ENCODE peak calls at places on chromosomes 6 and 20, in six cellular contexts. One of them, this sample, is unnamed. For H3K4me1, the result is how much of the 10 kb centered on the place peaks cover.

GRCh38 chr6:47358440-47359225 is 48.9 kb upstream of the TNFRSF21 start:
- DNase-seq in HepG2: no peak
- DNase-seq in gastrocnemius medialis: no peak
- DNase-seq in uterus: no peak
- DNase-seq in A549: no peak
- DNase-seq in IMR-90: no peak
- DNase-seq in this sample: no peak

GRCh38 chr20:20073851-20074252 is 21.5 kb downstream of the CFAP61 start:
- DNase-seq in IMR-90: no peak
- DNase-seq in A549: no peak
- DNase-seq in uterus: no peak
- DNase-seq in HepG2: no peak
- DNase-seq in gastrocnemius medialis: peak
- DNase-seq in this sample: no peak

GRCh38 chr6:68654134-68654533 is 19.1 kb downstream of the ADGRB3 start:
- DNase-seq in uterus: no peak
- DNase-seq in HepG2: no peak
- DNase-seq in A549: no peak
- DNase-seq in gastrocnemius medialis: no peak
- DNase-seq in IMR-90: no peak
- DNase-seq in this sample: no peak

GRCh38 chr6:624979-625378 is 31.9 kb downstream of the HUS1B start:
- DNase-seq in A549: no peak
- DNase-seq in IMR-90: peak
- DNase-seq in gastrocnemius medialis: no peak
- DNase-seq in uterus: no peak
- DNase-seq in HepG2: no peak
- DNase-seq in this sample: no peak

GRCh38 chr6:161134550-161135298 is 139.1 kb downstream of the AGPAT4 start:
- DNase-seq in IMR-90: no peak
- DNase-seq in A549: no peak
- DNase-seq in HepG2: no peak
- DNase-seq in gastrocnemius medialis: no peak
- DNase-seq in uterus: no peak
- DNase-seq in this sample: no peak

GRCh38 chr20:419556-420168 is 11.6 kb downstream of the RBCK1 start:
- DNase-seq in gastrocnemius medialis: no peak
- DNase-seq in IMR-90: no peak
- DNase-seq in uterus: no peak
- DNase-seq in A549: no peak
- DNase-seq in HepG2: no peak
- DNase-seq in this sample: peak

GRCh38 chr6:128208851-128209580 is 308.2 kb upstream of the THEMIS start:
- DNase-seq in IMR-90: peak
- DNase-seq in uterus: no peak
- DNase-seq in HepG2: peak
- DNase-seq in A549: no peak
- DNase-seq in gastrocnemius medialis: no peak
- DNase-seq in this sample: no peak

GRCh38 chr20:56166781-56167465 is 81.6 kb upstream of the MC3R start:
- DNase-seq in gastrocnemius medialis: no peak
- DNase-seq in A549: no peak
- DNase-seq in HepG2: no peak
- DNase-seq in IMR-90: no peak
- DNase-seq in uterus: no peak
- DNase-seq in this sample: no peak

GRCh38 chr20:19692685-19693119 is 65.4 kb upstream of the RIN2 start:
- DNase-seq in uterus: peak
- DNase-seq in IMR-90: peak
- DNase-seq in A549: peak
- DNase-seq in HepG2: peak
- DNase-seq in gastrocnemius medialis: no peak
- DNase-seq in this sample: peak

GRCh38 chr6:12637960-12638641 is 78.5 kb upstream of the PHACTR1 start:
- DNase-seq in HepG2: peak
- DNase-seq in IMR-90: peak
- DNase-seq in uterus: no peak
- DNase-seq in gastrocnemius medialis: no peak
- DNase-seq in A549: peak
- DNase-seq in this sample: peak

GRCh38 chr6:12941422-12941821 is 224.9 kb downstream of the PHACTR1 start:
- DNase-seq in gastrocnemius medialis: no peak
- DNase-seq in uterus: no peak
- DNase-seq in A549: no peak
- DNase-seq in HepG2: no peak
- DNase-seq in IMR-90: no peak
- DNase-seq in this sample: no peak

GRCh38 chr6:11333292-11333849 is 100.9 kb upstream of the NEDD9 start:
- DNase-seq in IMR-90: no peak
- DNase-seq in gastrocnemius medialis: no peak
- DNase-seq in HepG2: no peak
- DNase-seq in uterus: no peak
- DNase-seq in A549: no peak
- DNase-seq in this sample: no peak

GRCh38 chr20:2006452-2007381 is 12.9 kb upstream of the PDYN start:
- DNase-seq in uterus: no peak
- DNase-seq in gastrocnemius medialis: no peak
- DNase-seq in IMR-90: peak
- DNase-seq in HepG2: peak
- DNase-seq in A549: no peak
- DNase-seq in this sample: no peak

GRCh38 chr20:14142964-14143627 is 147.8 kb downstream of the MACROD2 start:
- DNase-seq in gastrocnemius medialis: no peak
- DNase-seq in HepG2: no peak
- DNase-seq in uterus: no peak
- DNase-seq in IMR-90: peak
- DNase-seq in A549: no peak
- DNase-seq in this sample: no peak

GRCh38 chr6:106056060-106056737 is 29.9 kb upstream of the PRDM1 start:
- DNase-seq in gastrocnemius medialis: no peak
- DNase-seq in uterus: no peak
- DNase-seq in HepG2: no peak
- DNase-seq in IMR-90: no peak
- DNase-seq in A549: no peak
- DNase-seq in this sample: no peak

GRCh38 chr6:105587349-105588115 is 184.7 kb upstream of the PREP start:
- DNase-seq in uterus: no peak
- DNase-seq in gastrocnemius medialis: no peak
- DNase-seq in IMR-90: peak
- DNase-seq in HepG2: no peak
- DNase-seq in A549: no peak
- DNase-seq in this sample: no peak

GRCh38 chr6:26043389-26044139 is 43.7 kb upstream of the HFE start:
- DNase-seq in gastrocnemius medialis: peak
- DNase-seq in A549: peak
- DNase-seq in IMR-90: peak
- DNase-seq in uterus: peak
- DNase-seq in HepG2: peak
- DNase-seq in this sample: peak

GRCh38 chr6:32937230-32937633 is 3.6 kb downstream of the HLA-DMB start:
- DNase-seq in IMR-90: no peak
- DNase-seq in HepG2: no peak
- DNase-seq in gastrocnemius medialis: no peak
- DNase-seq in A549: no peak
- DNase-seq in uterus: no peak
- DNase-seq in this sample: no peak

DNA sequence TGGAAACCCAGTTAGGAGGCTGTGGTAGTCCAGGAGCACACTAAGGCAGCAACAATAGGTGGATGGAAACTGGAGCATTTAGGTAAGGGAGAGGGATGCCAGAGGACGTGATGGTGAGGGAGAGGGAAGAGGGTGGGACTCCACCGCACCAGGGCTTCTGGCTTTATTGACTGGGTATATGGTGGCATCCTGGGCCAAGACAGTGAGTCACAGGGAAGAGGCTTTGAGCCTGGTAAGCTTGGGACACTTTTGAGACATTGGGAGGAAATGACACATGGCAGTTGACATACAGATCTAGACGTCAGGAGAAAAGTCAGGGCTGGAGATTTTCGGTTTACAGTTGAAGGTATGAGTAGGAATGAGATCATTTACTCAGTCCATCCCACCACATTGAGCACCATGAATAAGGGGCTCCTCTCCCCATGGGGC is 14.9 kb downstream of the NT5E start:
- DNase-seq in HepG2: no peak
- DNase-seq in IMR-90: peak
- DNase-seq in gastrocnemius medialis: no peak
- DNase-seq in A549: peak
- DNase-seq in uterus: no peak
- DNase-seq in this sample: no peak
- H3K4me1 ChIP-seq in HepG2: half or more
- H3K4me1 ChIP-seq in IMR-90: under half
- H3K4me1 ChIP-seq in gastrocnemius medialis: under half
- H3K4me1 ChIP-seq in A549: half or more
- H3K4me1 ChIP-seq in uterus: under half
- H3K4me1 ChIP-seq in this sample: under half

DNA sequence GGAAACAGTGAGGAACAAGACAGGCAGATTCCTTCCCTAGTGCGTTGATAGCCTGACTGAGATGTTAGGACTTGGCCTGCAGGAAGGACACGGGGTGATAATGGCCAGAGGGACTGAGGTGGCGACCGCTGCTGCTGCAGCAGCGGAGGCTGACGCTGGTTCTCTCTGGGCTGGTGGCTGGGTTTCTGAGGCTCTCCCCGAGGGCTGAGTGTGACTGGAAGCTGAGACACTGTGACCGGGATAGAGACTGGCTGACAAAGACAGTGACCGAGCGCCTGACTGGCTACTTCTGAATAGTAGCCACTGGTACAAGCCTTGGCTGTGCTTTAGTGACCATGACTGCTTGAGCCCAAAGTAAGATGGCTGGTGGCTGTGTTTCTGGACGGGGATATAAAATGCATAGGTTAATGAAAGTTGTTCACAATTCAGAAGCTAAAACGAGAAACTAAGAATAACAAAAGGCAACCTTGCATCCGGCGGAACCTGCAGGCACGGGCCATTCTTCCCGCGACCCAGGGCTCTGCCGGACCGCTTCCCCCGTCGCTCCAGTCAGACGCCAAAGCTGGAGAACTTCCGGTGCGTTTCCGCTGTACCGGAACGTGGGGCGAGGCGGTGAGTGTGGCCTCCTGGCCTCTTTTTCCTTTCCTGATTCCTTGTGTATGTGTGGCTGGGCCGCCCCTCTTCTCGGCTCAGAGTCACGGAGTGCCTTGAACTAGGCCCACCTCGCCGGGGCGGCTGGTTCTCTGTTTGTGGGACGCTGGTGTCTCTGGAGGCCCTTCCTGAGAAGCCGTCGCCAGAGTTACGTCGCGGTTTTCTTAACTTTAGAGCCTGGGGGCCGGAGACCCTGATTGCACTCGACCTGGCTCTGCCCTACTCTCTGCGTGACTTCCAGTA is at the start of gene AAR2:
- DNase-seq in uterus: peak
- DNase-seq in A549: peak
- DNase-seq in IMR-90: peak
- DNase-seq in HepG2: peak
- DNase-seq in gastrocnemius medialis: peak
- DNase-seq in this sample: peak
- TF ChIP-seq POLR2A in uterus: no peak
- TF ChIP-seq POLR2A in A549: peak
- TF ChIP-seq POLR2A in IMR-90: peak
- TF ChIP-seq POLR2A in HepG2: peak
- TF ChIP-seq POLR2A in gastrocnemius medialis: peak
- TF ChIP-seq POLR2A in this sample: peak

GRCh38 chr6:144158133-144158532 is 7.8 kb downstream of the STX11 start:
- DNase-seq in gastrocnemius medialis: no peak
- DNase-seq in A549: no peak
- DNase-seq in HepG2: no peak
- DNase-seq in uterus: peak
- DNase-seq in IMR-90: peak
- DNase-seq in this sample: no peak
- H3K27ac ChIP-seq in gastrocnemius medialis: peak
- H3K27ac ChIP-seq in A549: peak
- H3K27ac ChIP-seq in HepG2: no peak
- H3K27ac ChIP-seq in uterus: no peak
- H3K27ac ChIP-seq in IMR-90: no peak
- H3K27ac ChIP-seq in this sample: peak

DNA sequence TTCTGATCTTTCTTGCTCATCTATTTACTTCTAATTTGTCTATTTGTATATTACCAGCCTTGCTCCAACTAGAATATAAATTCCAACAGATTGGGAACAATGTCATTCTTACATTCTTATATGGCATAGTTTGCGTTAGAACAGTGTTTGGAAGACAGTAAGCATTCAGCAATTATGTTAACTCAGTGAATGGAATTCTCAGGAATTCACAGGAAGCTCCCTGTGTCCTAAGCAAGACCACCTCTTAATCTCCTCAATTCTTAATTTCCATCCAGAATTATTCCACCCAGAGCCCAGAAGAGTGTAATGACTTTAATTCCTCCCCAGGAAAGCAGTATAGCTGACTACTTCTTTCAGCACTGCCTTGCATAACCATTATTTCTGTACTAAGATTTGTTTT is 18.2 kb upstream of the HS3ST5 start:
- DNase-seq in HepG2: no peak
- DNase-seq in gastrocnemius medialis: no peak
- DNase-seq in IMR-90: no peak
- DNase-seq in uterus: no peak
- DNase-seq in A549: no peak
- DNase-seq in this sample: no peak
- H3K4me1 ChIP-seq in HepG2: under half
- H3K4me1 ChIP-seq in gastrocnemius medialis: under half
- H3K4me1 ChIP-seq in IMR-90: under half
- H3K4me1 ChIP-seq in uterus: under half
- H3K4me1 ChIP-seq in A549: under half
- H3K4me1 ChIP-seq in this sample: under half

GRCh38 chr6:44235891-44236516 is 10.9 kb upstream of the HSP90AB1 start:
- DNase-seq in gastrocnemius medialis: no peak
- DNase-seq in IMR-90: no peak
- DNase-seq in uterus: no peak
- DNase-seq in A549: no peak
- DNase-seq in HepG2: peak
- DNase-seq in this sample: peak

GRCh38 chr6:44238687-44239350 is 8.1 kb upstream of the HSP90AB1 start:
- DNase-seq in IMR-90: no peak
- DNase-seq in gastrocnemius medialis: no peak
- DNase-seq in uterus: no peak
- DNase-seq in A549: no peak
- DNase-seq in HepG2: no peak
- DNase-seq in this sample: no peak

GRCh38 chr6:44235269-44235668 is 11.6 kb upstream of the HSP90AB1 start:
- DNase-seq in A549: no peak
- DNase-seq in uterus: no peak
- DNase-seq in gastrocnemius medialis: no peak
- DNase-seq in IMR-90: no peak
- DNase-seq in HepG2: no peak
- DNase-seq in this sample: no peak

GRCh38 chr6:44237813-44238433 is 9.0 kb upstream of the HSP90AB1 start:
- DNase-seq in HepG2: peak
- DNase-seq in A549: peak
- DNase-seq in IMR-90: peak
- DNase-seq in uterus: peak
- DNase-seq in gastrocnemius medialis: peak
- DNase-seq in this sample: peak

GRCh38 chr6:44237021-44237812 is 9.7 kb upstream of the HSP90AB1 start:
- DNase-seq in IMR-90: peak
- DNase-seq in A549: peak
- DNase-seq in HepG2: peak
- DNase-seq in uterus: peak
- DNase-seq in gastrocnemius medialis: peak
- DNase-seq in this sample: peak
- TF ChIP-seq POLR2A in IMR-90: peak
- TF ChIP-seq POLR2A in A549: peak
- TF ChIP-seq POLR2A in HepG2: no peak
- TF ChIP-seq POLR2A in uterus: peak
- TF ChIP-seq POLR2A in gastrocnemius medialis: no peak
- TF ChIP-seq POLR2A in this sample: peak

GRCh38 chr20:3927486-3928291 is 38.5 kb downstream of the PANK2 start:
- DNase-seq in uterus: no peak
- DNase-seq in IMR-90: peak
- DNase-seq in gastrocnemius medialis: no peak
- DNase-seq in A549: no peak
- DNase-seq in HepG2: no peak
- DNase-seq in this sample: no peak
- H3K27ac ChIP-seq in uterus: no peak
- H3K27ac ChIP-seq in IMR-90: peak
- H3K27ac ChIP-seq in gastrocnemius medialis: no peak
- H3K27ac ChIP-seq in A549: peak
- H3K27ac ChIP-seq in HepG2: no peak
- H3K27ac ChIP-seq in this sample: no peak